ENCODE peak calls at places on chromosomes 1 and 21, in four cellular contexts. Y is colonic mucosa, H is neural progenitor cell, X is PC-3. W is an unnamed sample. For H3K4me1, the result is how much of the 10 kb centered on the place peaks cover.

GRCh38 chr1:201643835-201644104 is 104.8 kb downstream of the NAV1 start:
- DNase-seq in Y (no peak), H (no peak), X (no peak), W (no peak)

GRCh38 chr1:10733967-10734366 is 62.5 kb downstream of the CASZ1 start:
- DNase-seq in Y (no peak), H (peak), X (no peak), W (no peak)

GRCh38 chr1:24097663-24098062 is 14.3 kb downstream of the MYOM3 start:
- DNase-seq in Y (no peak), H (no peak), X (no peak), W (no peak)

GRCh38 chr1:93000291-93000690 is 39.0 kb upstream of the DIPK1A start:
- DNase-seq in Y (no peak), H (peak), X (no peak), W (no peak)

GRCh38 chr21:29975776-29976175 is 36.0 kb upstream of the GRIK1 start:
- DNase-seq in Y (no peak), H (no peak), X (no peak), W (no peak)

GRCh38 chr1:171739646-171740045 is 2.2 kb downstream of the VAMP4 start:
- DNase-seq in Y (no peak), H (no peak), X (peak), W (peak)

GRCh38 chr1:228174482-228175315 is 9.1 kb downstream of the IBA57 start:
- DNase-seq in Y (no peak), H (peak), X (peak), W (no peak)

GRCh38 chr1:201361652-201362504 is 15.6 kb downstream of the TNNT2 start:
- DNase-seq in Y (peak), H (peak), X (peak), W (peak)

GRCh38 chr21:40516336-40516735 is 330.6 kb downstream of the DSCAM start:
- DNase-seq in Y (no peak), H (peak), X (no peak), W (no peak)

GRCh38 chr1:30759718-30760281 is 2.2 kb upstream of the LAPTM5 start:
- DNase-seq in Y (no peak), H (no peak), X (no peak), W (no peak)

GRCh38 chr1:22689505-22689904 is 21.1 kb upstream of the EPHB2 start:
- DNase-seq in Y (no peak), H (peak), X (peak), W (no peak)

GRCh38 chr1:22880174-22880601 is 92.5 kb downstream of the LACTBL1 start:
- DNase-seq in Y (no peak), H (no peak), X (peak), W (peak)

GRCh38 chr1:242187171-242187570 is 188.3 kb upstream of the MAP1LC3C start:
- DNase-seq in Y (no peak), H (no peak), X (no peak), W (no peak)

GRCh38 chr1:11869104-11869503 is 10.4 kb upstream of the NPPB start:
- DNase-seq in Y (no peak), H (no peak), X (no peak), W (no peak)

GRCh38 chr1:42380617-42381423 is at the start of gene RIMKLA:
- DNase-seq in Y (peak), H (peak), X (peak), W (peak)

GRCh38 chr1:108828074-108828961 is 28.6 kb downstream of the AKNAD1 start:
- DNase-seq in Y (peak), H (peak), X (peak), W (peak)

GRCh38 chr1:245326396-245326795 is 171.6 kb downstream of the KIF26B start:
- DNase-seq in Y (no peak), H (no peak), X (no peak), W (no peak)

GRCh38 chr1:29503441-29503840 is 267.1 kb downstream of the PTPRU start:
- DNase-seq in Y (no peak), H (no peak), X (no peak), W (no peak)

GRCh38 chr1:172980456-172980855 is 70.3 kb downstream of the TNFSF18 start:
- DNase-seq in Y (no peak), H (no peak), X (peak), W (no peak)

GRCh38 chr1:112284796-112285195 is 111.2 kb upstream of the CTTNBP2NL start:
- DNase-seq in Y (no peak), H (no peak), X (no peak), W (no peak)

GRCh38 chr1:103541431-103541830 is 15.9 kb downstream of the RNPC3 start:
- DNase-seq in Y (no peak), H (no peak), X (no peak), W (no peak)

GRCh38 chr1:72284398-72285073 is 2.2 kb upstream of the NEGR1 start:
- DNase-seq in Y (peak), H (peak), X (peak), W (peak)

GRCh38 chr1:23904748-23905357 is 8.3 kb downstream of the CNR2 start:
- DNase-seq in Y (no peak), H (no peak), X (peak), W (no peak)

GRCh38 chr1:156625436-156626078 is 6.3 kb downstream of the HAPLN2 start:
- DNase-seq in Y (peak), H (peak), X (peak), W (peak)

GRCh38 chr1:81702903-81703302 is 97.8 kb upstream of the ADGRL2 start:
- DNase-seq in Y (no peak), H (no peak), X (peak), W (peak)

GRCh38 chr1:48217861-48218260 is 4.7 kb upstream of the SLC5A9 start:
- DNase-seq in Y (no peak), H (no peak), X (no peak), W (no peak)

GRCh38 chr21:35257413-35257812 is 208.3 kb upstream of the RUNX1 start:
- DNase-seq in Y (peak), H (no peak), X (peak), W (peak)

GRCh38 chr1:197284325-197284724 is 16.3 kb downstream of the CRB1 start:
- DNase-seq in Y (no peak), H (no peak), X (peak), W (no peak)

GRCh38 chr1:229619614-229620013 is 6.3 kb downstream of the TAF5L start:
- DNase-seq in Y (no peak), H (no peak), X (no peak), W (no peak)

GRCh38 chr1:1290238-1290731 is 10.0 kb downstream of the SCNN1D start:
- DNase-seq in Y (peak), H (peak), X (peak), W (peak)

GRCh38 chr1:104702731-104703130 is 953.0 kb downstream of the AMY1C start:
- DNase-seq in Y (no peak), H (no peak), X (peak), W (no peak)

GRCh38 chr1:235855811-235856429 is 10.8 kb downstream of the LYST start:
- DNase-seq in Y (no peak), H (no peak), X (no peak), W (no peak)

GRCh38 chr1:98133151-98133550 is 212.3 kb upstream of the DPYD start:
- DNase-seq in Y (no peak), H (no peak), X (no peak), W (no peak)

GRCh38 chr1:75711846-75712245 is 12.7 kb upstream of the ACADM start:
- DNase-seq in Y (no peak), H (no peak), X (no peak), W (no peak)

GRCh38 chr1:228464487-228464983 is 22.6 kb upstream of the RNF187 start:
- DNase-seq in Y (peak), H (peak), X (no peak), W (peak)

GRCh38 chr21:31710586-31710985 is 21.3 kb downstream of the SCAF4 start:
- DNase-seq in Y (no peak), H (no peak), X (peak), W (peak)

GRCh38 chr1:55848906-55849305 is 633.7 kb upstream of the USP24 start:
- DNase-seq in Y (no peak), H (peak), X (peak), W (no peak)

GRCh38 chr21:36788116-36788515 is 89.2 kb downstream of the SIM2 start:
- DNase-seq in Y (peak), H (no peak), X (peak), W (no peak)

GRCh38 chr1:170807432-170807831 is 127.9 kb upstream of the MROH9 start:
- DNase-seq in Y (no peak), H (no peak), X (peak), W (no peak)

DNA sequence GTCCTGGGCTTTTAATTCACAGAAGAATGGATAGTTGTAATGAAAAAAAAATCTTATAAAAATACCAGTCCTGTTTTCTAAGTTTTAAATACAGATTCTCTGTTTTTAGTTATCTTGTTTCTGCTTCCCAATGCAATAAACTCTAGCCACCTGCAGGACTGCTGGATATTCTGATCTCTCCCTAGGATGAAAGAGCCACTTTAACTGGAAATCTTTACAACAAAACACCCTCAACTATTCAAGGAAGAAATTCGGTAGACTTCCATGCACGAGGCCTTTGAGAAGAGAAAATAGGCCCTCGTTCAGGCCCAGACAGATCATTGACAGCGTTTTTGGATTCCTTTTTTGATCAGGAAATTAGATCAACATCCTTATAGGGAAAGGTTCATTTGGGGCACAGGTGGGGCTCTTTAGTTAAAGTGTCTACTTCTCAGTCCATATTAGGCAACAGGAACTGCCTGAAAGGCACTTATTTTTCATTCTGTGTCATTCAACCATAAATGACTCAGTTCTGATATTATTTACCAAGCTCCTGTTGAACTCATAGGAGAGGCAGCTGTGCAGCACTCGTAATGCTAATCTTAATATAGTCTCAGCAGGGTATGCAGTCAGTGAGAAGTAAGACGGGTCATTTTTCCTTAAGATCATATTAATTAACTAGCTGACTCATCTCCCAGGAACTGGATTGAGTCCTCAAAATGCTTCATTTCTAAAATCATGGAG is 71.1 kb upstream of the ERRFI1 start:
- DNase-seq in Y (peak), H (no peak), X (peak), W (peak)
- H3K9ac ChIP-seq in Y (no peak), H (no peak), X (peak), W (peak)

GRCh38 chr1:184943998-184944397 is 30.3 kb downstream of the NIBAN1 start:
- DNase-seq in Y (no peak), H (no peak), X (no peak), W (no peak)

GRCh38 chr1:184947497-184948256 is 26.6 kb downstream of the NIBAN1 start:
- DNase-seq in Y (no peak), H (no peak), X (no peak), W (no peak)

GRCh38 chr1:184941735-184942134 is 32.6 kb downstream of the NIBAN1 start:
- DNase-seq in Y (no peak), H (no peak), X (no peak), W (no peak)

GRCh38 chr1:184945034-184945433 is 29.3 kb downstream of the NIBAN1 start:
- DNase-seq in Y (no peak), H (no peak), X (no peak), W (no peak)

GRCh38 chr1:184945678-184946412 is 28.5 kb downstream of the NIBAN1 start:
- DNase-seq in Y (no peak), H (no peak), X (no peak), W (no peak)
- H3K4me1 ChIP-seq in Y (under half), H (under half), X (under half), W (under half)

GRCh38 chr1:115364044-115364775 is 26.2 kb upstream of the NGF start:
- DNase-seq in Y (no peak), H (no peak), X (no peak), W (no peak)

GRCh38 chr1:115365738-115366137 is 27.7 kb upstream of the NGF start:
- DNase-seq in Y (peak), H (no peak), X (no peak), W (no peak)

GRCh38 chr1:115363171-115363570 is 25.1 kb upstream of the NGF start:
- DNase-seq in Y (no peak), H (no peak), X (no peak), W (no peak)

DNA sequence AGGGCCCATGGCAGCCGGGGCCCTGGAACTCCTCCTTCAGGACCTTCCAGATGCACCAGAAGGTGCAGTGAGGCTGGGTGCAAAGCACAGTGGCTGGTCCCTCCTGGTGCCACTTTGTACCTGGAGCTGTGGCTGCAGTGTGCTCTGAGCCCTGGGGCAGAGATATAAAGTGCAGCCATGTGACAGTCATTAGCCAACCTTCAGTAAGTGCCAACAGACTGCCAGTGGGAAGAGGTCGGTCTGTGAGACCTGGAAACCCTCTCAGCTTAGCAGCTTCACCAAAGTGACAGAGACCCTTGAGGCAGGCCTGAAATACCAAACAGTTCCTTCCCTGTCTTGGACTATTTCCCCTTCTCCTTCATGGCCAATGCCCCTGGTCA is 26.7 kb upstream of the NGF start:
- DNase-seq in Y (no peak), H (no peak), X (no peak), W (no peak)
- H3K9ac ChIP-seq in Y (no peak), H (no peak), X (no peak), W (no peak)

DNA sequence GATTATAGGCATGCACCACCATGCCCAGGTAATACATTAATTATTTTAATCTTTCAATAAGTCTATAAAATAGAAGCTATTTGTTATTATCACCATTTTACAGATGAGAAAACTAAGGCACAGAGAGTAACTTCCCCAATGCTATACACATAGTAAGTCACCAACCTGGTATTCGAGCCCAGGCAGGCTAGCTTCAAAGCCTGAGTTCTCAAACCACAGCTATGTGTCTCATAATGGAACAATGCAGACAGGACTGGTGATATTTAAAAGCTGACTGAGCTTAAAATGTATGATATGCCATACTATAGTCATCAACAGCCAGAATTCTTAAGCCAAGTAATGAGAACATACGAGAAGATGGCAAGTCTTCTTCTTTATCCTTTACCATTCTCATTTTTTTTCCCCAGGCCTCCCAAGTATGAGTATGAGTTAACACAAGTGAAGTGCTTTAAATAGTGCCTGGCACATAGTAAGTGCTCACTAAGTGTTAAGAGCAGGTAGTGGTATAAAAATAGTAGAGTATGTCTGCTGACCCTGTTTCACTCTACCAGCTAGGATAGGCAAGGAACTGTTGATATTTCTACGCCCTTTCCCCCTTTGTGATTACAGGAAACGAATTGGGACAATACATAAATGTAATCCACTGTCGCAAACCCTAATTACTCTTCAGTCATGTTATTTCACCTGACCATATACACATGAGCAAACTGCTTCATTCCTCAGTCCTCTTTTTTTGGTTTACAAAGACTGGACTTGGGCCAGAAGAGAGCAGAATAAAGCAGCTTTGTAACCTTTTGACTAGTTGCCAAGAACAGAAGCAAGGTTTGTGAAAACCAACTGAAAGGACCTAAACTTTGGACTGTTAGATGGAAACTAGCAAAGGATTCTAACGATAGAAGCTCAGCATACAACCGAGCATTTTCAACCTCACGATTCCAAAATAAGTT is 9.5 kb downstream of the EYA3 start:
- DNase-seq in Y (no peak), H (no peak), X (peak), W (peak)
- H3K4me1 ChIP-seq in Y (under half), H (under half), X (under half), W (under half)

DNA sequence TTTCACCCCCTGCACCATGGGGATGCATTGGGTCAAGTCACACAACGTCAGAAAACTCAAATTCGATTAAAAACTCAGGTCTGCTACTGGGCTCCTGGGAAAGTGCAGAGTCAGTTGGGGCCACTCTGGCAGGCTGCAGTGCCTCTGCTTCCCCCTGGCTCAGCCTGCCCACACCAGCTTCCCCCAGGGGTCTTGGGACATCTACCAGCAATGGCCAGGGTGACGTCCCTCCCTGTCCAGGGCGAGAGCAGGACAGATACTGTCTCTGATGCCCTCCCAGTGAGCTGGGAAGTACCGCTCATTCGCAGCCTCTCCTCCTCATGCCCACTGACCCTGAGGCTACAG is 106.2 kb upstream of the COL6A1 start:
- DNase-seq in Y (no peak), H (no peak), X (no peak), W (no peak)
- H3K9ac ChIP-seq in Y (no peak), H (no peak), X (no peak), W (no peak)

GRCh38 chr21:42373908-42374455 is 7.6 kb upstream of the TFF1 start:
- DNase-seq in Y (no peak), H (no peak), X (no peak), W (no peak)
- H3K4me1 ChIP-seq in Y (under half), H (under half), X (under half), W (under half)

DNA sequence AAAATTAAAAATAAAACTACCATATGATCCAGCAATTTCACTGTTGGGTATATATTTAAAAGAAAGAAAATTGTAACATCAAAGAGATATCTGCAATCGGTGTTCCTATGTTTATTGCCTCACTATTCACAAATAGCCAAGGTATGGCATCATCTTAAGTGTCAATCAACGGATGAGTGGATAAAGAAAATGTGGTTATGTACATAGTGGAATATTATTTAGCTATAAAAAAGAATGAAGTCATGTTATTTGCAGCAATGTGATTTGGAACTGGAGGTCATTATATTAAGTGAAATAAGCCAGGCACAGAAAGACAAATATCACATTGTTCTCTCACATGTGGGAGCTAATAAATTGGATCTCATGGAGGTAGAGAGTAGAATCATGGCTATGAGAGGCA is 76.3 kb downstream of the RD3 start:
- DNase-seq in Y (no peak), H (no peak), X (no peak), W (no peak)
- H3K9ac ChIP-seq in Y (no peak), H (no peak), X (no peak), W (peak)

GRCh38 chr1:204476563-204476962 is 18.0 kb downstream of the PIK3C2B start:
- DNase-seq in Y (no peak), H (no peak), X (no peak), W (no peak)
- H3K4me1 ChIP-seq in Y (under half), H (under half), X (under half), W (under half)

DNA sequence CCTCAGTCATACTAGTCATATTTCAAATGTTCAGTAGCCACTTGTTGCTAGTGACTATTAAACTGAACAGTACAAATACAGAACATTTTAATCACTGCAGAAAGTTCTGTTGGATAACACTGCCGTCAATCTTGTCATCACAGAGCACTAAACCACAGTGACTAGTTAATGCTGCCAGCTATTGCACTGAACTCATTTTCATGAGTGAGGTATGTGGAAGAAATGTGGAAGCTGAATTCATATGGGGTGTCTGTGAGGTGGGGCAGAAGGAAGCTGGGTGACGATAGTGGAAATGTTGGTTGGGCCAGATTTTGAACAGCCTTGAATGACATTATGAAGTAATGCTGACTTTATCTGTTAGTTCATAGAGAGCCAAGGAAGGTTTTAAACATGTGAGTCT is 49.6 kb downstream of the OSBPL9 start:
- DNase-seq in Y (no peak), H (no peak), X (no peak), W (no peak)
- H3K9ac ChIP-seq in Y (no peak), H (no peak), X (no peak), W (no peak)